ENCODE peak calls at places on chromosome 22, in five cellular contexts. M is thoracic aorta, B is heart left ventricle, T is A549, H is PC-3. J is an unnamed sample.
A peak's percentile ranks its signal among the peaks of the same experiment; 100 is the strongest.

GRCh38 chr22:49547751-49548239 is 279.9 kb downstream of the BRD1 start:
- DNase-seq in M (no peak), B (no peak), T (no peak), H (no peak), J (no peak)

GRCh38 chr22:47270463-47271135 is 508.1 kb downstream of the TBC1D22A start:
- DNase-seq in M (no peak), B (no peak), T (no peak), H (no peak), J (no peak)

GRCh38 chr22:49993649-49994360 is 18.8 kb downstream of the IL17REL start:
- DNase-seq in M (no peak), B (no peak), T (no peak), H (no peak), J (no peak)

GRCh38 chr22:19035474-19036228 is 86.6 kb downstream of the DGCR2 start:
- DNase-seq in M (no peak), B (no peak), T (peak; percentile 10), H (no peak), J (peak; percentile 53)

GRCh38 chr22:19291218-19291579 is 320 bp downstream of the CLTCL1 start:
- DNase-seq in M (no peak), B (peak; percentile 39), T (no peak), H (no peak), J (peak; percentile 57)

GRCh38 chr22:41976070-41976901 is 7.0 kb downstream of the SEPTIN3 start:
- DNase-seq in M (no peak), B (no peak), T (no peak), H (no peak), J (peak; percentile 81)

GRCh38 chr22:47331750-47332149 is 569.3 kb downstream of the TBC1D22A start:
- DNase-seq in M (no peak), B (no peak), T (no peak), H (no peak), J (no peak)

GRCh38 chr22:48173061-48173849 is 1410.8 kb downstream of the TBC1D22A start:
- DNase-seq in M (no peak), B (no peak), T (no peak), H (no peak), J (no peak)

GRCh38 chr22:50041361-50042065 is 16.6 kb downstream of the TTLL8 start:
- DNase-seq in M (no peak), B (no peak), T (no peak), H (no peak), J (no peak)

GRCh38 chr22:45083659-45084305 is 74.0 kb upstream of the PHF21B start:
- DNase-seq in M (no peak), B (no peak), T (peak; percentile 18), H (peak; percentile 76), J (no peak)

GRCh38 chr22:43114958-43115357 is 4.4 kb downstream of the BIK start:
- DNase-seq in M (no peak), B (no peak), T (no peak), H (peak; percentile 85), J (no peak)

GRCh38 chr22:49603016-49603415 is 224.7 kb downstream of the BRD1 start:
- DNase-seq in M (no peak), B (no peak), T (no peak), H (no peak), J (no peak)

GRCh38 chr22:18065256-18065655 is 12.5 kb upstream of the PEX26 start:
- DNase-seq in M (no peak), B (no peak), T (peak; percentile 42), H (peak; percentile 44), J (no peak)

GRCh38 chr22:49564666-49565515 is 262.8 kb downstream of the BRD1 start:
- DNase-seq in M (no peak), B (no peak), T (no peak), H (no peak), J (no peak)

GRCh38 chr22:45628508-45628907 is 43.1 kb upstream of the ATXN10 start:
- DNase-seq in M (no peak), B (no peak), T (no peak), H (no peak), J (no peak)

GRCh38 chr22:22031183-22031560 is 48.6 kb upstream of the TOP3B start:
- DNase-seq in M (no peak), B (no peak), T (no peak), H (no peak), J (no peak)

GRCh38 chr22:22032906-22033802 is 50.6 kb upstream of the TOP3B start:
- DNase-seq in M (no peak), B (no peak), T (no peak), H (no peak), J (no peak)

GRCh38 chr22:22032099-22032905 is 49.7 kb upstream of the TOP3B start:
- DNase-seq in M (no peak), B (no peak), T (no peak), H (no peak), J (no peak)

GRCh38 chr22:22031571-22031970 is 49.0 kb upstream of the TOP3B start:
- DNase-seq in M (no peak), B (no peak), T (no peak), H (no peak), J (no peak)

DNA sequence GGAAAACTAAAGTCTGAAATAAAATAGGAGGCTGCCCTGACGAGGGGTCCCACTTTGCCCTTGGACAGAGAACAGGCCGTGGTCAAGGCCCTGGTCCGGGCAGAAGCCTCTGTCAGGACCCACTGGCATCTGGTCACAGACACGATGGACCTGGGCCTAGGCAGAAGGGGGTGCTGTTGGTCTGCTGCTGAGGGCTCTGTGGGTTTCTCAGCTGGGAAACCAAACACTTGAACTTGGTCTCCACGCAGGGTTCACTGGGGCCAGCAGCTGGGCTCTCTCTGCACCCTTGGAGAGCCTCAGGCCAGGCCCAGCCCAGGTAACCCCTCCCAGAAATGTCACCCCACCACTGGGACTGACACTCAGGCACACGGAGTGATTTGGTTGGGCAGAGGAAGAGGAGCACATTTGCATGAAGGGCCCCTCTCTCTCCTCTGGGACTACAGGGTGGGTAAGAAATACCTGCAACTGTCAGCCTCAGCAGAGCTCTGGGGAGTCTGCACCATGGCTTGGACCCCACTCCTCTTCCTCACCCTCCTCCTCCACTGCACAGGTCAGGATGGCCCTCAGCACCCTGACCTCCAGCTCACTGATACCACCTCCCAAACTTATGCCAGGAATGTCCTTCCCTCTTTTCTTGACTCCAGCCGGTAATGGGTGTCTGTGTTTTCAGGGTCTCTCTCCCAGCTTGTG is 48.1 kb upstream of the TOP3B start:
- DNase-seq in M (no peak), B (no peak), T (peak; percentile 14), H (no peak), J (peak; percentile 36)
- TF ChIP-seq CTCF in M (no peak), B (peak; percentile 37), T (no peak), H (peak; percentile 39), J (peak; percentile 36)

DNA sequence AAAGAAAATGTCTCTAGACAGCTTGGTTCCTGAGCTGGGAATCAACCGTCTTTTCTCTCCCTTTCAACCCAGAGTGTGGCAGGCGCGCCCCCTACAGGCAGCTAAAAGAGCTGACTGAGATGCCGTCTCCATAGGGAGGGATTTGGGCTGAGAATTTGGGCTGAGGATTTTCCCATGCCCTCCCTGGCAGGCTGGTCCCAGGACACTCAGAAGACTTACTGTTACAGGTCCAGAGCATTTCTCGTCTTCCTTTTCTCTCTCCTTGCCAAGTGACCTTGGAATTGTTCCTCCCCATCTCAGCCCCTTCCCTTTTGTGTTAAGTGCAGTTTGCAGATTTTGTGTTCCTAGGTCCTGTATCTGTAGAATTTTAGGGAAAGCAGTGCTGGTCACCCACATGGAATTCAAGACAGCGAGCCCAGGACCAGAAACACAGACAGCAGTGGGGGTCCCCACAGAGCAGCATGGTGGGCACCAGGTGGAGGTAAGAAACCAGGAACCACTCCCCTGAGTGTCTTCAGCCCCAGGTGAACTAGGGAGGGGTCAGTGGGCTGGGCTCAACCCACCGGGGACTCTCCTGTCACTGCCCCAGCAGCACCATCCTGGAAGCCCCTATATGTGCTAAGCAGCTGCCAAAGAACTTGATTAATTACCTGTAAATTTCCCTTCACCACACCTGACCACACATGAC is 9.9 kb upstream of the IGLL5 start:
- DNase-seq in M (no peak), B (peak; percentile 50), T (peak; percentile 61), H (peak; percentile 62), J (peak; percentile 83)
- TF ChIP-seq CTCF in M (no peak), B (peak; percentile 66), T (peak; percentile 50), H (peak; percentile 62), J (peak; percentile 79)

GRCh38 chr22:25896098-25896497 is 154.1 kb downstream of the MYO18B start:
- DNase-seq in M (no peak), B (no peak), T (peak; percentile 1), H (no peak), J (no peak)
- TF ChIP-seq CTCF in M (no peak), B (no peak), T (no peak), H (no peak), J (no peak)

DNA sequence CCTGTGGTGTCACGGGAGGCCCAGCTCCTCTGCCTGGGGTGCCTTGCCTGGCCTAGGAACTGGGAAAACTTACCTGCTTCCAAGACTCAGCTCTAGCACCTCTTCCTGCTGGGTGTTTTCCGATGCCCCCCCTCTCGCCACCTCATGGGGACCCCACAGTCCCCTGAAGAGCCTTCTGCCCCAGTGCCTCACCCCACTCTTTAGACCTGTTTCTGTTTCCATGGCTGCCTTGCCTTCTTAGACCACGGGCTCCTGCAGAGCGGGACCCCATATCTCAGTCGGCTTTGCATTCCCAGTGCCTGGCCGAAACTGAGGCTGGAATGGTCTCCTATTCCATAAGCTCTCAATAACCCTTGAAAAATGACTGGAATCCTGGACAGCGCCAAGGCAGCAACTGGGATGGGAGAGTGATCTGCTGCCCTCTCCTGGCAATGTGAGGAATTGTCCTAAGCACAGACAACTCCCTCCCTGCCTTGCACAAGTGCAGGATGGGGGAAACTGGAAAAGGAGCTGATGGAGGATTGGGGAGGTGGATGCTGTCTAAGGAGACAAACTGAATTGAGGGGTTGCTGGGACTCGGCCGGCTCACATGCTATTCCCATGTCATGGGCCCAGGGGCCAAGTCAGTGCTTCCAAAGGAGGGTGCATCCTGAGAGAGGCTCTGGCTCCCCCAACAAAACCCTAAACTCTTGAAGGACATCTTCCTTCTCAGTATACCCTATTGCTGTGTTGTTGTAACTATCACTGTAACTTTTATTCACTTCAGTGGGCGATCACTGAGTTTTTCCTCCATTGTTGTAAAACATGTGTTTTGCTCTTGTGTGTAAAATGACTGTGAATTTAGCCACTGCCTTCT is 26.6 kb upstream of the IL17RA start:
- DNase-seq in M (no peak), B (peak; percentile 53), T (peak; percentile 68), H (peak; percentile 71), J (peak; percentile 71)
- TF ChIP-seq CTCF in M (peak; percentile 78), B (peak; percentile 95), T (peak; percentile 56), H (peak; percentile 80), J (peak; percentile 90)

GRCh38 chr22:36481393-36482168 is at the start of gene TXN2:
- DNase-seq in M (peak; percentile 93), B (peak; percentile 98), T (peak; percentile 94), H (peak; percentile 88), J (peak; percentile 93)
- TF ChIP-seq CTCF in M (no peak), B (no peak), T (no peak), H (no peak), J (no peak)

GRCh38 chr22:37749223-37749622 is 52.4 kb downstream of the TRIOBP start:
- DNase-seq in M (no peak), B (no peak), T (no peak), H (no peak), J (no peak)
- TF ChIP-seq CTCF in M (no peak), B (no peak), T (no peak), H (no peak), J (no peak)

J was measured in nephron progenitor cell.